ENCODE peak calls at places on chromosomes 2 and 18, in four cellular contexts. I is IMR-90, N is tibial artery, R is BE2C. Y is an unnamed sample. For H3K9me3, the result is how much of the 10 kb centered on the place peaks cover.

GRCh38 chr2:54103454-54104314 is 11.7 kb upstream of the ACYP2 start:
- DNase-seq in I (peak), N (peak), R (peak), Y (no peak)

GRCh38 chr2:119367472-119368099 is 809 bp downstream of the DBI start:
- DNase-seq in I (no peak), N (peak), R (peak), Y (peak)

GRCh38 chr2:212929971-212930370 is 221.4 kb downstream of the IKZF2 start:
- DNase-seq in I (no peak), N (no peak), R (no peak), Y (no peak)

GRCh38 chr2:159091981-159092380 is 123.5 kb downstream of the TANC1 start:
- DNase-seq in I (no peak), N (no peak), R (no peak), Y (no peak)

GRCh38 chr2:241769819-241770184 is 6.8 kb upstream of the GAL3ST2 start:
- DNase-seq in I (no peak), N (no peak), R (no peak), Y (no peak)

GRCh38 chr2:46985512-46985911 is 69.9 kb upstream of the MCFD2 start:
- DNase-seq in I (peak), N (no peak), R (no peak), Y (no peak)

GRCh38 chr2:109013046-109013445 is 24.0 kb upstream of the EDAR start:
- DNase-seq in I (no peak), N (no peak), R (no peak), Y (no peak)

GRCh38 chr2:136072616-136073015 is 45.3 kb downstream of the CXCR4 start:
- DNase-seq in I (no peak), N (no peak), R (no peak), Y (no peak)

GRCh38 chr2:160200921-160201320 is 849 bp upstream of the ITGB6 start:
- DNase-seq in I (no peak), N (no peak), R (no peak), Y (no peak)

GRCh38 chr2:189002079-189002478 is 27.9 kb downstream of the COL3A1 start:
- DNase-seq in I (peak), N (no peak), R (no peak), Y (no peak)

GRCh38 chr2:120397362-120397811 is 51.5 kb downstream of the INHBB start:
- DNase-seq in I (no peak), N (no peak), R (no peak), Y (no peak)

GRCh38 chr2:8906208-8906607 is 68.8 kb upstream of the KIDINS220 start:
- DNase-seq in I (peak), N (no peak), R (no peak), Y (no peak)

GRCh38 chr2:44186800-44187199 is 18.1 kb downstream of the PPM1B start:
- DNase-seq in I (no peak), N (no peak), R (no peak), Y (no peak)

GRCh38 chr18:44309185-44309584 is 371.5 kb upstream of the SETBP1 start:
- DNase-seq in I (peak), N (no peak), R (no peak), Y (no peak)

GRCh38 chr2:158932246-158932645 is 36.2 kb upstream of the TANC1 start:
- DNase-seq in I (no peak), N (no peak), R (no peak), Y (no peak)

GRCh38 chr2:115396579-115396978 is 954.1 kb downstream of the DPP10 start:
- DNase-seq in I (no peak), N (no peak), R (no peak), Y (no peak)

GRCh38 chr2:156892449-156893335 is 364.8 kb upstream of the GALNT5 start:
- DNase-seq in I (peak), N (no peak), R (peak), Y (peak)

GRCh38 chr2:34307636-34308035 is 708.5 kb upstream of the FAM98A start:
- DNase-seq in I (no peak), N (no peak), R (no peak), Y (no peak)

GRCh38 chr2:101273045-101273444 is 20.4 kb downstream of the CNOT11 start:
- DNase-seq in I (no peak), N (no peak), R (no peak), Y (no peak)

GRCh38 chr2:224781400-224781799 is 65.2 kb upstream of the CCDC195 start:
- DNase-seq in I (peak), N (no peak), R (no peak), Y (no peak)

DNA sequence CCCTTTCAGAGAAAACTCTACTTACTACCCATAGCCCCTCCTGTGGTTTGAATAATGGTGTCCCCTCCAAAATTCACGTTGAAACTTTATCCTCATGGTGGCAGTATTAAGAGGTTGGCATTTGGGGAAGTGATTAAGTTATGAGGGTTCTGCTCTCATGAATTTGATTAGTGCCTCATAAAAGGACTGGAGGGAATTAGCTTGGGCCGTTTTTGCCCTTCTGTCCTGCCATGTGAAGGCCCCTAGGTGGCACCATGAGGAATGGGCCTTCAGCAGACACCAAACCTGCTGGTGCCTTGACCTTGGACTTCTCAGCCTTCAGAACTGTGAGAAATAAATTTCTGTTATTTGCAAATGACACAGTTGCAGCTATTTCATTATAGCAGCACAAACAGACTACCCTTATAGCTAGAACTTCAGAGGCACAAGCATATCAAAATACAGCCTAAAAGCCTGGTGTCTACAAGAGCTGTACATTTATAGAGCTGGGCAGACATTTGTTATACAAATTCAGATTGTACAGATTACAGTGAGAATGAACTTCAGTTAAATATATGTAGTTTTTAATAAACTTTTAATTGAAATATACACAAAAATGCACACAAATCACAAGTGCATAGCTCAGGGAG is 2.6 kb upstream of the PTPN2 start:
- DNase-seq in I (no peak), N (no peak), R (peak), Y (peak)
- TF ChIP-seq CTCF in I (peak), N (no peak), R (peak), Y (peak)

DNA sequence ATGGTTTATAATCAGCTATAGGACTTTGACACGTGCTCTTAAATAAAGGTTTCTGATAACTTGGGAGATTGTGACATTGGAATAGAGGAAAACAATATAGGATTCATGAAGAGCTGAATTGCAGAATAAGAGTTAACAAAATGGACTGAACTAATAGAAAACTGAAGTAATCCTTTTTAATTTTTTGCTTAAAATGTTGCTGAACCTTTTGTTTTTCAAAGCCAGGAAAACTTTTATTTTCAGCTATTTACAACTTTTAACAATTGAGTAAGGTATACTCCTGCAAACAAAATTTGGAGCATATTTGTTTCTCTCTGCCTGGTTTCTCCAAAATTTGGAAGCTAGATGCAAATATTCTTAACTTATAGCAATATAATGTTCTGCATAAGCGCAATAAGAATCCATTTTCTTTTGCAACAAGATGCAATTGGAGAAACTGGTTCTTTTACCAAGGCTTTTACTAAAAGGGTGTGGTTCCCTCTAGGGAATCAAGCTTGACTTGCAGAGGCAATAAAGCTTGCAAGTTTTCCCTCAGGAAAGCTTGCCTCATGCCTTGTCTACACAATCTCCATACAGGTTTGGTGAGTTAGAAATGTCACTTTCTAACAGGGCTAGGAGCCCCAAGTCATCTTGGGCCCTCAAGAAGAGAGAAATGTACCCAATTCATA is 10.3 kb upstream of the PDK1 start:
- DNase-seq in I (no peak), N (no peak), R (no peak), Y (no peak)
- H3K9me3 ChIP-seq in I (under half), N (under half), R (under half), Y (under half)

GRCh38 chr2:127356531-127356930 is 31.2 kb downstream of the MAP3K2 start:
- DNase-seq in I (no peak), N (no peak), R (no peak), Y (no peak)

GRCh38 chr2:127351603-127352002 is 36.2 kb downstream of the MAP3K2 start:
- DNase-seq in I (no peak), N (no peak), R (no peak), Y (no peak)

GRCh38 chr2:127358044-127358443 is 29.7 kb downstream of the MAP3K2 start:
- DNase-seq in I (peak), N (no peak), R (no peak), Y (no peak)

GRCh38 chr2:127358971-127359370 is 28.8 kb downstream of the MAP3K2 start:
- DNase-seq in I (no peak), N (no peak), R (no peak), Y (no peak)

DNA sequence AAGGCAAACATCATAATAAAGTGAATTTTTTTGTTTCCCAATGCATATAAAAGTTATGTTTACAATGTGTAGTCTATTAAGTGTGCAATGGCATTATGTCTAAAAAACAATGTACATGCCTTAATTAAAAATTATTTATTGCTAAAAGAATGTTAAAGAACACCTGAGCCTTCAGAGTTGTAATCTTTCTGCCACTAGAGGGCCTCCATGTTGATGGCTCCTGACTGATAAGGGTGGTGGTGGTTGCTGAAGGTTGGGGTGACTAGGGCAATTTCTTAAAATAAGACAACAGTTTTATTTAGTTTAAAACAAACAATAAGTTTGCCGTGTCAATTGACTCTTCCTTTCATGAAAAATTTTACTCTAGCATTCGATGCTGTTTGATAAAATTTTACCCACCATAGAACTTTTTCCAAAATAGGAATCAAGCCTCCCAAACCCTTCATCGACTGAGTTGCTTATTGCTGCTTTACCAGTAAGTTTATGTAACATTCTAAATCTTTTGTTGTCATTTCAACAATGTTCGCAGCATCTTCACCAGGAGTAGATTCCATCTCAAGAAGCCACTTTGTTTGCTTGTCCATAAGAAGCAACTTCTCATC is 32.3 kb downstream of the MAP3K2 start:
- DNase-seq in I (no peak), N (no peak), R (no peak), Y (peak)
- TF ChIP-seq CTCF in I (peak), N (peak), R (peak), Y (peak)

GRCh38 chr2:209209943-209210342 is 213.9 kb upstream of the MAP2 start:
- DNase-seq in I (no peak), N (no peak), R (no peak), Y (no peak)

GRCh38 chr2:209208211-209208610 is 215.6 kb upstream of the MAP2 start:
- DNase-seq in I (no peak), N (no peak), R (peak), Y (peak)
- H3K9me3 ChIP-seq in I (under half), N (under half), R (under half), Y (under half)

GRCh38 chr2:235116885-235117492 is 165.2 kb downstream of the SH3BP4 start:
- DNase-seq in I (peak), N (no peak), R (no peak), Y (no peak)
- TF ChIP-seq CTCF in I (peak), N (peak), R (peak), Y (peak)

GRCh38 chr2:176078440-176079284 is 5.1 kb downstream of the EVX2 start:
- DNase-seq in I (no peak), N (no peak), R (no peak), Y (no peak)

GRCh38 chr2:176080540-176081355 is 3.0 kb downstream of the EVX2 start:
- DNase-seq in I (no peak), N (peak), R (no peak), Y (no peak)

GRCh38 chr2:176081451-176081992 is 2.2 kb downstream of the EVX2 start:
- DNase-seq in I (no peak), N (no peak), R (no peak), Y (no peak)

GRCh38 chr2:176079851-176080539 is 3.8 kb downstream of the EVX2 start:
- DNase-seq in I (peak), N (no peak), R (peak), Y (peak)

DNA sequence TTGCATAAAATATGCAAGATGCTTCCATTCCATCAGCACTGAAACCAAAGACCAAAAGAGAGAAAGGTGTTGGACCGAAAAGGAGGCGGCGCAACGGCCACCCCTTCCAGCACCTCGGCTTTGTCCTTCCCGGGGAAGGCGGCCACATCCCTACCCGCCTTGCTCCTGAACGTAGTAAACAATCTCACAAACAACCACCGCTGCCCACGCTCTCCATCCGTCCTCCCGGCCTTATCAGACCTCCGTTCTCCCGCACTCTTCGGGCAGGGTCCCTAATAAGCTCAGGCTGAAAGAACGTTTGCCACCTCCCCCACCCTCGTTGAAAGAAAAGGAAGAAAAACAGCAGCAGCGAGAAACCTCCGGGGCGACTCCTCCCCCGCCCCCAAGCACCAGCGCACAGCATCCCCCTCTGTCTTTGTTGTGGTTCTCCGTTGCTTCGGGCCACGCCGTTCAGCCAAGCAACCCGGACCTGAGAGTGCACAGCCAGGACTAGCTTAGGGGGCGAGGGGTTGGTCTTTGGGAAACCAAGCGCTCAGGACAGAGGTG is 4.4 kb downstream of the EVX2 start:
- DNase-seq in I (no peak), N (no peak), R (no peak), Y (no peak)
- H3K9me3 ChIP-seq in I (under half), N (under half), R (under half), Y (under half)

DNA sequence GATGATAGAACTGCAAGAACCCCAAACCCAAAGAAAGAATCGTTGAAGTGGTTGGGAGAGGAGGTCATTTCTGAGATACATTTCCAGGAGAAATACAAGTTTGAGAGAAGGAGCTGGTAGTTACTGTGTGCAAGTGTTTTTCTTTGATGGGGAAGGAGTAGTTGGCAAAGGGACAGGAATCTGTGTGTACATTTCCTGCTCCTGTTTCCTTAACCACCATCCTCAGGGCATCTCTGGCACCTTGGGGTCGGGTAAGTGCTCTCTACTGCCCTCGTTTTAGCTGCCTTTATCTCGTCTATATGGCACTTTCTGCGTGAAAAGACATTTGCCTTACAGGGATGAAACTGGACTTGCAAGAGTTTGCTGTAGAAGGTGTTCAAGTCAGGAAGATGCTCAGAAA is 27.3 kb downstream of the CDC42EP3 start:
- DNase-seq in I (no peak), N (no peak), R (no peak), Y (no peak)
- TF ChIP-seq CTCF in I (no peak), N (no peak), R (no peak), Y (no peak)

GRCh38 chr2:589551-589950 is 87.7 kb downstream of the TMEM18 start:
- DNase-seq in I (no peak), N (no peak), R (no peak), Y (no peak)

GRCh38 chr2:593354-594026 is 83.7 kb downstream of the TMEM18 start:
- DNase-seq in I (no peak), N (no peak), R (no peak), Y (no peak)

GRCh38 chr2:588041-588645 is 89.1 kb downstream of the TMEM18 start:
- DNase-seq in I (no peak), N (no peak), R (no peak), Y (no peak)

GRCh38 chr2:592737-593136 is 84.5 kb downstream of the TMEM18 start:
- DNase-seq in I (no peak), N (no peak), R (no peak), Y (no peak)

GRCh38 chr2:590214-591175 is 86.7 kb downstream of the TMEM18 start:
- DNase-seq in I (no peak), N (no peak), R (no peak), Y (no peak)
- H3K9me3 ChIP-seq in I (under half), N (under half), R (under half), Y (under half)